ENCODE peak calls at places on chromosome 16, in seven cellular contexts. D, V, N, Y, T, Z and J are unnamed samples.

GRCh38 chr16:77171750-77172635 is 19.0 kb upstream of the MON1B start:
- DNase-seq in Y (peak; percentile 49), V (peak; percentile 83), Z (peak; percentile 82), N (peak; percentile 28), T (peak; percentile 76), D (peak; percentile 75), J (peak; percentile 69)

GRCh38 chr16:14125708-14126107 is 54.6 kb downstream of the MRTFB start:
- DNase-seq in N (no peak), T (no peak), Y (no peak), V (no peak), D (no peak), Z (no peak), J (no peak)

GRCh38 chr16:11094838-11095565 is 150.6 kb downstream of the CLEC16A start:
- DNase-seq in D (no peak), Z (no peak), N (peak; percentile 71), Y (no peak), V (no peak), T (no peak), J (peak; percentile 75)

GRCh38 chr16:10992797-10993196 is 48.4 kb downstream of the CLEC16A start:
- DNase-seq in Z (peak; percentile 21), Y (peak; percentile 52), D (no peak), N (no peak), T (peak; percentile 80), V (no peak), J (no peak)

GRCh38 chr16:67767953-67768352 is 38.4 kb downstream of the RANBP10 start:
- DNase-seq in Z (no peak), D (no peak), Y (no peak), V (peak; percentile 29), T (peak; percentile 9), N (no peak), J (no peak)

GRCh38 chr16:19001788-19002187 is 18.1 kb downstream of the TMC7 start:
- DNase-seq in Z (no peak), N (no peak), T (peak; percentile 98), D (no peak), Y (no peak), V (no peak), J (no peak)

GRCh38 chr16:17135439-17135838 is 335.3 kb downstream of the XYLT1 start:
- DNase-seq in T (no peak), N (peak; percentile 7), Z (no peak), V (no peak), D (no peak), Y (no peak), J (no peak)

GRCh38 chr16:4317471-4318170 is 1.8 kb downstream of the GLIS2 start:
- DNase-seq in V (peak; percentile 63), D (peak; percentile 84), T (peak; percentile 11), Z (peak; percentile 17), Y (no peak), N (no peak), J (no peak)

GRCh38 chr16:2229091-2229490 is 5.7 kb downstream of the E4F1 start:
- DNase-seq in D (no peak), V (no peak), Z (no peak), Y (no peak), T (no peak), N (no peak), J (no peak)

GRCh38 chr16:85329059-85329812 is 217.0 kb upstream of the CIBAR2 start:
- DNase-seq in Y (peak; percentile 28), N (no peak), D (peak; percentile 97), Z (peak; percentile 80), V (peak; percentile 71), T (no peak), J (no peak)

GRCh38 chr16:85328665-85329058 is 216.4 kb upstream of the CIBAR2 start:
- DNase-seq in Z (peak; percentile 86), D (peak; percentile 95), T (no peak), Y (no peak), V (no peak), N (no peak), J (no peak)

GRCh38 chr16:85326794-85327181 is 214.5 kb upstream of the CIBAR2 start:
- DNase-seq in V (no peak), Y (no peak), Z (no peak), D (no peak), N (no peak), T (no peak), J (peak; percentile 67)

GRCh38 chr16:85326113-85326793 is 214.0 kb upstream of the CIBAR2 start:
- DNase-seq in Y (no peak), D (no peak), V (no peak), N (no peak), Z (no peak), T (no peak), J (no peak)

GRCh38 chr16:85327731-85328664 is 215.7 kb upstream of the CIBAR2 start:
- DNase-seq in Z (peak; percentile 99), V (peak; percentile 74), N (no peak), Y (peak; percentile 39), D (peak; percentile 96), T (no peak), J (no peak)
- H3K4me3 ChIP-seq in Z (peak overlapping the region; percentile 52), V (no peak overlapping the region), N (no peak overlapping the region), Y (peak overlapping the region; percentile 30), D (peak overlapping the region; percentile 40), T (no peak overlapping the region), J (no peak overlapping the region)

DNA sequence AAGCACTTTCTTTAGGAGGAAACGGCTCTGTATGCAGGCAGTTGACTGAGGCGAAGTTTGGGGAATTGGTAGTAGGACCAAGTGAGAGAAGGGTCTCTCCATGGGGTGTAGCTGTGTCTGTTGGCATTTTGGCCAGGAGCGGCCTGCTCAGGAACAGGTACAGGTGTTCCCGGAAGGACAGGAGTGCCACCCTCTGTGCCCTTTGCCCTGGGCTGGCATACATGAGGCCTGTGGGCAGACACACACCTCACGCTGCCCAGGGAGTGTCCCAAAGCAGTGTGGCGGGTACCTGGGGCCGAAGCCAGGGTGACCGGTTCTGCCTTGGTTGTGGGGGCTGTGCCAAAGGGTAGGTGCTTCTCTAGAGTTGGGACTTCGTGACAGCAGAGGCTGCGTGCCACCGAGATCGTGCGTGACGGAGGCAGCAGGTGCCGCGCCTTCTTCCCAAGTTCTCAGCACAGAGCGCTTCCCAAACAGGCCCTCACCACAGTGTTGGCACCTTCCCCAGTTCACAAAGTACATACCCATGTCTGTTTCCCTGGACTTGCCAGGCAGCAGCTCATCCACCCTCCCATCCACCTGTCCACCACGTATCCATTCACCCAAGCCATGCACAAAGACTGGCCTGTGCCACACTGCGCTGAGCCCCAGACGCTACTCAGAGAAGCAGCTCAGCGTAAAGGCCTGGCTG is 19.9 kb upstream of the TCF25 start:
- DNase-seq in T (no peak), N (no peak), Y (no peak), D (no peak), V (no peak), Z (no peak), J (no peak)
- TF ChIP-seq EZH2phosphoT487 in T (no peak), N (no peak), Y (no peak), D (no peak), V (no peak), Z (no peak), J (no peak)

GRCh38 chr16:82433042-82433441 is 193.7 kb upstream of the CDH13 start:
- DNase-seq in T (no peak), V (no peak), Z (no peak), Y (no peak), D (no peak), N (no peak), J (no peak)

DNA sequence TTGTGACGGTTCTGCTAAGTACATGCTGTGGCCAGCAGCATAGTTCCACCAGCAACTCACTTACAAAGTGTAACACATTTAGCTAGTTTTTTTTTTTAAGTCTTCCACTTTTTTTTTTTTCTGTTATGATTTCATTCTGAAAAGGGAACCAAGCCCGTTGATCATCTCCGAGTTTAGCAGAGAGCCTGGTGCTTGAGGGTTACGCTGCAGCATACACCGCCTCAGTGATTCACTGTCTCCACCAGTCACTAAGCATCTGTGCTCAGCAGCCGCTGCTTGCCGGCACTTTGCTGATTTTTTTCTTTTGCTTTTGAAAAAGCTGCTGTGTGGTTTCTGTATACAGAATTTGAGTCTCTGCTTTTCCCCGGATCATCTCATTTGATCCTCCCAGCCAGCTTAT is 194.5 kb upstream of the CDH13 start:
- DNase-seq in T (no peak), V (peak; percentile 5), N (no peak), Y (no peak), Z (no peak), D (no peak), J (no peak)
- H3K4me2 ChIP-seq in T (no peak overlapping the region), V (no peak overlapping the region), N (no peak overlapping the region), Y (no peak overlapping the region), Z (no peak overlapping the region), D (no peak overlapping the region), J (no peak overlapping the region)

GRCh38 chr16:23898682-23899430 is 63.1 kb downstream of the PRKCB start:
- DNase-seq in N (no peak), V (no peak), T (no peak), D (no peak), Z (no peak), Y (no peak), J (no peak)

GRCh38 chr16:23902223-23903000 is 66.6 kb downstream of the PRKCB start:
- DNase-seq in Z (no peak), D (no peak), T (no peak), Y (no peak), N (no peak), V (no peak), J (no peak)

GRCh38 chr16:23899869-23900268 is 64.1 kb downstream of the PRKCB start:
- DNase-seq in T (no peak), V (no peak), N (no peak), D (no peak), Y (no peak), Z (no peak), J (no peak)

GRCh38 chr16:23901178-23902131 is 65.7 kb downstream of the PRKCB start:
- DNase-seq in N (no peak), T (no peak), D (peak; percentile 33), Z (peak; percentile 57), V (no peak), Y (no peak), J (no peak)

GRCh38 chr16:23900480-23901177 is 64.8 kb downstream of the PRKCB start:
- DNase-seq in T (no peak), Y (no peak), N (no peak), V (no peak), Z (no peak), D (no peak), J (no peak)
- H3K4me3 ChIP-seq in T (no peak overlapping the region), Y (no peak overlapping the region), N (no peak overlapping the region), V (no peak overlapping the region), Z (no peak overlapping the region), D (no peak overlapping the region), J (no peak overlapping the region)